ENCODE peak calls at places on chromosomes 7 and 10, in five cellular contexts. One of them, this sample, is unnamed.

GRCh38 chr10:23055424-23056191 is 39.8 kb upstream of the MSRB2 start:
- DNase-seq in IMR-90: no peak
- DNase-seq in mesendoderm: peak
- DNase-seq in H9: no peak
- DNase-seq in neuronal stem cell: no peak
- DNase-seq in this sample: peak

GRCh38 chr10:59240581-59241183 is 64.2 kb downstream of the PHYHIPL start:
- DNase-seq in IMR-90: peak
- DNase-seq in H9: no peak
- DNase-seq in mesendoderm: peak
- DNase-seq in neuronal stem cell: peak
- DNase-seq in this sample: peak

GRCh38 chr10:77835669-77836086 is 90.9 kb downstream of the DLG5 start:
- DNase-seq in H9: no peak
- DNase-seq in mesendoderm: no peak
- DNase-seq in neuronal stem cell: no peak
- DNase-seq in IMR-90: no peak
- DNase-seq in this sample: no peak

GRCh38 chr10:95319239-95319638 is 28.4 kb upstream of the PDLIM1 start:
- DNase-seq in mesendoderm: no peak
- DNase-seq in H9: no peak
- DNase-seq in IMR-90: peak
- DNase-seq in neuronal stem cell: no peak
- DNase-seq in this sample: no peak

GRCh38 chr10:34282186-34282585 is 532.9 kb downstream of the PARD3 start:
- DNase-seq in H9: no peak
- DNase-seq in IMR-90: no peak
- DNase-seq in mesendoderm: no peak
- DNase-seq in neuronal stem cell: no peak
- DNase-seq in this sample: no peak

GRCh38 chr7:41378156-41378555 is 324.7 kb downstream of the INHBA start:
- DNase-seq in neuronal stem cell: no peak
- DNase-seq in mesendoderm: no peak
- DNase-seq in H9: no peak
- DNase-seq in IMR-90: no peak
- DNase-seq in this sample: no peak

GRCh38 chr10:129744134-129744895 is 219.8 kb downstream of the EBF3 start:
- DNase-seq in mesendoderm: no peak
- DNase-seq in neuronal stem cell: no peak
- DNase-seq in IMR-90: no peak
- DNase-seq in H9: peak
- DNase-seq in this sample: no peak

GRCh38 chr7:102916426-102916825 is 3.6 kb downstream of the LRRC17 start:
- DNase-seq in mesendoderm: no peak
- DNase-seq in neuronal stem cell: no peak
- DNase-seq in IMR-90: peak
- DNase-seq in H9: no peak
- DNase-seq in this sample: no peak

GRCh38 chr7:27933691-27934565 is 194.0 kb downstream of the TAX1BP1 start:
- DNase-seq in H9: no peak
- DNase-seq in neuronal stem cell: no peak
- DNase-seq in mesendoderm: peak
- DNase-seq in IMR-90: no peak
- DNase-seq in this sample: no peak

GRCh38 chr7:100896743-100897051 is 1.0 kb upstream of the ACHE start:
- DNase-seq in neuronal stem cell: no peak
- DNase-seq in IMR-90: no peak
- DNase-seq in H9: no peak
- DNase-seq in mesendoderm: no peak
- DNase-seq in this sample: no peak

GRCh38 chr7:100895701-100895955 is at the start of gene ACHE:
- DNase-seq in mesendoderm: no peak
- DNase-seq in neuronal stem cell: no peak
- DNase-seq in IMR-90: no peak
- DNase-seq in H9: no peak
- DNase-seq in this sample: no peak

GRCh38 chr7:100893910-100894763 is 1.6 kb downstream of the ACHE start:
- DNase-seq in H9: peak
- DNase-seq in mesendoderm: no peak
- DNase-seq in IMR-90: no peak
- DNase-seq in neuronal stem cell: no peak
- DNase-seq in this sample: no peak

GRCh38 chr7:100895956-100896742 is 461 bp upstream of the ACHE start:
- DNase-seq in H9: peak
- DNase-seq in IMR-90: no peak
- DNase-seq in mesendoderm: peak
- DNase-seq in neuronal stem cell: no peak
- DNase-seq in this sample: peak

GRCh38 chr7:100894860-100895700 is 608 bp downstream of the ACHE start:
- DNase-seq in IMR-90: no peak
- DNase-seq in mesendoderm: peak
- DNase-seq in neuronal stem cell: peak
- DNase-seq in H9: peak
- DNase-seq in this sample: peak
- H3K4ac ChIP-seq in IMR-90: no peak
- H3K4ac ChIP-seq in mesendoderm: peak
- H3K4ac ChIP-seq in neuronal stem cell: no peak
- H3K4ac ChIP-seq in H9: no peak
- H3K4ac ChIP-seq in this sample: no peak

GRCh38 chr10:69361303-69361614 is 55.5 kb downstream of the TACR2 start:
- DNase-seq in IMR-90: no peak
- DNase-seq in mesendoderm: no peak
- DNase-seq in neuronal stem cell: no peak
- DNase-seq in H9: no peak
- DNase-seq in this sample: no peak
- H3K4ac ChIP-seq in IMR-90: no peak
- H3K4ac ChIP-seq in mesendoderm: no peak
- H3K4ac ChIP-seq in neuronal stem cell: no peak
- H3K4ac ChIP-seq in H9: no peak
- H3K4ac ChIP-seq in this sample: no peak

GRCh38 chr7:90407484-90407821 is 4.2 kb downstream of the CLDN12 start:
- DNase-seq in neuronal stem cell: no peak
- DNase-seq in IMR-90: no peak
- DNase-seq in H9: no peak
- DNase-seq in mesendoderm: no peak
- DNase-seq in this sample: no peak

GRCh38 chr7:90402785-90403173 is 482 bp upstream of the CLDN12 start:
- DNase-seq in IMR-90: no peak
- DNase-seq in neuronal stem cell: no peak
- DNase-seq in mesendoderm: no peak
- DNase-seq in H9: no peak
- DNase-seq in this sample: no peak

GRCh38 chr7:90401989-90402388 is 1.3 kb upstream of the CLDN12 start:
- DNase-seq in H9: no peak
- DNase-seq in mesendoderm: peak
- DNase-seq in neuronal stem cell: no peak
- DNase-seq in IMR-90: peak
- DNase-seq in this sample: no peak

GRCh38 chr7:90403174-90404113 is at the start of gene CLDN12:
- DNase-seq in mesendoderm: peak
- DNase-seq in IMR-90: peak
- DNase-seq in neuronal stem cell: peak
- DNase-seq in H9: peak
- DNase-seq in this sample: peak

DNA sequence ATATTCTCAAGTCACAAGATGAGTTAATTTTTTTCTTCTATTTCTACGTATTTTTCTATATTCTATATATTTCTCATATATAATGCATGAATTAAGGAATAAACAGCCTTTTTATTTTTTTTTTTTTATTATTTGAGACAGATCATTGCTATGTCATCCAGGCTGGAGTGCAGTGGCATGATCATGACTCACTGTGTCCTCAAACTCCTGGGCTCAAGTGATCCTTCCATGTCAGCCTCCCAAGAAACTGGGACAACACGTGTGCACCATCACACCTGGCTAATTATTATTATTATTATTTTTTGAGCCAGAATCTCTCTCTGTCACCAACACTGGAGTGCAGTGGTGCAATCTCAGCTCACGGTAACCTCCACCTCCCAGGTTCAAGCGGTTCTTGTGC is 1.5 kb downstream of the CLDN12 start:
- DNase-seq in IMR-90: peak
- DNase-seq in H9: no peak
- DNase-seq in mesendoderm: no peak
- DNase-seq in neuronal stem cell: no peak
- DNase-seq in this sample: no peak
- H3K4ac ChIP-seq in IMR-90: no peak
- H3K4ac ChIP-seq in H9: no peak
- H3K4ac ChIP-seq in mesendoderm: no peak
- H3K4ac ChIP-seq in neuronal stem cell: no peak
- H3K4ac ChIP-seq in this sample: no peak

GRCh38 chr7:6448943-6449543 is 1.3 kb upstream of the DAGLB start:
- DNase-seq in mesendoderm: no peak
- DNase-seq in neuronal stem cell: no peak
- DNase-seq in IMR-90: no peak
- DNase-seq in H9: no peak
- DNase-seq in this sample: no peak

GRCh38 chr7:6444516-6445269 is 3.1 kb downstream of the DAGLB start:
- DNase-seq in H9: no peak
- DNase-seq in mesendoderm: no peak
- DNase-seq in IMR-90: peak
- DNase-seq in neuronal stem cell: no peak
- DNase-seq in this sample: no peak

GRCh38 chr7:6451224-6451705 is 3.5 kb upstream of the DAGLB start:
- DNase-seq in IMR-90: no peak
- DNase-seq in H9: no peak
- DNase-seq in neuronal stem cell: no peak
- DNase-seq in mesendoderm: no peak
- DNase-seq in this sample: no peak

GRCh38 chr7:6446977-6447588 is 671 bp downstream of the DAGLB start:
- DNase-seq in neuronal stem cell: no peak
- DNase-seq in IMR-90: peak
- DNase-seq in mesendoderm: peak
- DNase-seq in H9: peak
- DNase-seq in this sample: no peak

DNA sequence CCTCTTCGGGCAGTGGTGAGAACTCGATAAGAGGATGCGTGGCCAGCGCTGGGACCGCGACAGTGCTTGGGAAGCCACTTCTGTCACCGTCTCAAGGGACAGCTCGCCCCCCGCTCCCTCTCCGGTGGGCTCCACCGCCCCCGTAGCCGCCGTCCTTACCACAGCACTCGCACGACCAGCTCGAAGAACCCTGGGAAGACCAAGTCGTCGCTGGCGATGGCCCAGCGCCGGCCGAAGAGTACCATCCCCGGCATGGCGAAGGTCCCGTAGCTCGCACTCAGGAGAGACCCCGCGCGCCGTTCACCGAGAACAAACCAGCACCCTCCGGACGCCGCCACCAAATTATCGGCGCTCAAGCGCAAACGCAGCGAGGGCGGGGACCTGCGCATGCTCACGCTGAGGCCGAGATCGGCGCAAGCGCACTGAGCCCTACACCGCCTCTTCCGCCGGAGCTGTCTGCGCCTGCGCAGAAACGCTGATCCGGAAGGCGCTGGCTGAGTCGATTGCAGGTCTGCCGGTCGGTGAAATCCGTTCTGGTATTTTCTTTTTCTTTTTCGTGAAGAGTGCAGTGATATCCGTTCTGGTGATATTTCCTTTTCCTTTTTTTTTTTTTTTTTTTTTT is at the start of gene DAGLB:
- DNase-seq in neuronal stem cell: peak
- DNase-seq in mesendoderm: peak
- DNase-seq in H9: peak
- DNase-seq in IMR-90: peak
- DNase-seq in this sample: peak
- H3K4ac ChIP-seq in neuronal stem cell: no peak
- H3K4ac ChIP-seq in mesendoderm: peak
- H3K4ac ChIP-seq in H9: no peak
- H3K4ac ChIP-seq in IMR-90: peak
- H3K4ac ChIP-seq in this sample: no peak

DNA sequence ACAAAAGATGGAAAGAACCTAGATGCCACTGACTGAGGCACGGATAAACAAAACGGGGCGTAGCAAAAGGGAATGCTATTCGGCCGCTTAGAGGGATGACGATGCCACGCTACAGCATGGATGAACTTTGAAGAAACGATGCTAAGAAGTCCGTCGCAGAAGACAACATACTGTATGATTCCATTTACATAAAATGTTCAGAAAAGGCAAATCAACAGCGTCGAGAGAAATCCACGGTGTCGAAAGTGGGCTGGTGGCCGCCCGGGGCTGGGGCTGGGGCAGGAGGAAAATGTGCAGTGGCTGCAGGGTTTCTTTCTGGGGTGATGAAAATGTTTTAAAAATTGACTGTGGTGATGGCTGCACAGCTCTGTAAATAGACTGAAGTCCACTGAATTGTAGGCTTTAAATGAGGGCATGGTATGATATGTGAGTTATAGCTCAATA is 24.1 kb downstream of the GNA12 start:
- DNase-seq in IMR-90: no peak
- DNase-seq in neuronal stem cell: no peak
- DNase-seq in H9: no peak
- DNase-seq in mesendoderm: no peak
- DNase-seq in this sample: no peak
- H3K4ac ChIP-seq in IMR-90: peak
- H3K4ac ChIP-seq in neuronal stem cell: no peak
- H3K4ac ChIP-seq in H9: no peak
- H3K4ac ChIP-seq in mesendoderm: no peak
- H3K4ac ChIP-seq in this sample: peak

GRCh38 chr10:24324651-24325050 is 115.7 kb downstream of the KIAA1217 start:
- DNase-seq in neuronal stem cell: no peak
- DNase-seq in mesendoderm: no peak
- DNase-seq in IMR-90: no peak
- DNase-seq in H9: no peak
- DNase-seq in this sample: no peak
- H3K4ac ChIP-seq in neuronal stem cell: no peak
- H3K4ac ChIP-seq in mesendoderm: no peak
- H3K4ac ChIP-seq in IMR-90: no peak
- H3K4ac ChIP-seq in H9: no peak
- H3K4ac ChIP-seq in this sample: no peak

DNA sequence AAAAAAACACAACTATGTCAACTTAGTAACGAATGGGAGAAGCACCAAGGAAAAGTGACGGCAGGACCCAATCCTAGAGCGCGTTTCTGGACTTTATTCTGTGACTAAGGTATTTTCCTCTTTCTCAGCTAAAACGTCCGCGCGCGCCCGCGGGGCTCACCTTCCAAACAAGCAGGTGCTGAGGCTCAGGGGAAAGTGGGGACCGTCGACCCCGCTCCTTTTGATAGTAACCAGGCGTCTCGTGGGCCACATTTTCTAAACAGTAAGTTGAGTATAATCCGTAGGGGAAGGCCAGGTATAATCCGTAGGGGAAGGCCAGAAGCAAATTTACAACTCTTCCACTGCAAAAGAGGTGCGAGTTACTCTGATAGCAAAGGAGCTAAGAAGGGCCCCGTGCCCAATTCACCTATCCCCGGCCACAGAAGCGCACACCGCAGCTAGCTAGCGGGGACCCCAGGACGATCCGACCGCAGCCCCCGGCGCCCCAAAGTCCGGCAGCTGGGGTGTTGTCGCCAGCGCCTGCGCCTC is 743 bp downstream of the MKI67 start:
- DNase-seq in IMR-90: no peak
- DNase-seq in H9: no peak
- DNase-seq in neuronal stem cell: no peak
- DNase-seq in mesendoderm: peak
- DNase-seq in this sample: no peak
- H3K4ac ChIP-seq in IMR-90: peak
- H3K4ac ChIP-seq in H9: no peak
- H3K4ac ChIP-seq in neuronal stem cell: no peak
- H3K4ac ChIP-seq in mesendoderm: peak
- H3K4ac ChIP-seq in this sample: no peak